ENCODE peak calls at places on chromosomes 1 and 21, in four cellular contexts. L, O, B and G are unnamed samples.

GRCh38 chr1:198106007-198106406 is 50.8 kb upstream of the NEK7 start:
- DNase-seq in L (no peak), O (no peak), B (no peak), G (no peak)

GRCh38 chr1:169538998-169539871 is 47.0 kb downstream of the F5 start:
- DNase-seq in L (no peak), O (peak), B (peak), G (no peak)

GRCh38 chr1:156241311-156241811 is 623 bp upstream of the BGLAP start:
- DNase-seq in L (no peak), O (peak), B (peak), G (peak)

GRCh38 chr1:76177644-76178043 is 103.1 kb downstream of the ST6GALNAC3 start:
- DNase-seq in L (no peak), O (no peak), B (no peak), G (no peak)

GRCh38 chr1:203898458-203899244 is 37.3 kb downstream of the SNRPE start:
- DNase-seq in L (no peak), O (no peak), B (no peak), G (no peak)

GRCh38 chr21:15841856-15842564 is 112.2 kb downstream of the USP25 start:
- DNase-seq in L (no peak), O (peak), B (peak), G (no peak)

GRCh38 chr1:230144010-230144614 is 77.1 kb downstream of the GALNT2 start:
- DNase-seq in L (no peak), O (no peak), B (no peak), G (no peak)

GRCh38 chr21:45371649-45372048 is 33.3 kb upstream of the COL18A1 start:
- DNase-seq in L (no peak), O (no peak), B (no peak), G (no peak)

GRCh38 chr1:32716312-32717126 is 13.9 kb upstream of the SYNC start:
- DNase-seq in L (no peak), O (peak), B (no peak), G (peak)